ENCODE peak calls at places on chromosomes 11 and 22, in six cellular contexts. K is trophoblast cell, M is neuronal stem cell, E is H1, T is mesenchymal stem cell, Y is H9. H is an unnamed sample.

GRCh38 chr22:31104869-31105268 is 2.5 kb downstream of the SELENOM start:
- DNase-seq in Y (peak; percentile 90), K (peak; percentile 38), M (peak; percentile 63), E (peak; percentile 68), T (no peak), H (no peak)

GRCh38 chr22:50739894-50740293 is 1.9 kb downstream of the ACR start:
- DNase-seq in T (no peak), Y (no peak), K (no peak), M (no peak), E (no peak), H (no peak)

GRCh38 chr11:46463701-46464100 is 72.1 kb upstream of the CHRM4 start:
- DNase-seq in Y (no peak), T (no peak), K (no peak), E (no peak), M (peak; percentile 60), H (no peak)

GRCh38 chr11:6297831-6298230 is 22.5 kb downstream of the CAVIN3 start:
- DNase-seq in T (no peak), E (no peak), K (no peak), M (no peak), Y (no peak), H (no peak)

GRCh38 chr11:35308157-35308556 is 111.2 kb downstream of the SLC1A2 start:
- DNase-seq in T (no peak), Y (no peak), K (no peak), E (no peak), M (no peak), H (no peak)

GRCh38 chr11:12565406-12565805 is 108.8 kb upstream of the TEAD1 start:
- DNase-seq in E (no peak), K (peak; percentile 63), M (no peak), Y (no peak), T (no peak), H (no peak)

GRCh38 chr11:61893981-61894380 is 2.6 kb upstream of the FADS3 start:
- DNase-seq in T (peak; percentile 80), M (no peak), K (no peak), E (no peak), Y (no peak), H (peak; percentile 94)

GRCh38 chr11:66884443-66884842 is 27.6 kb downstream of the LRFN4 start:
- DNase-seq in Y (no peak), K (no peak), M (no peak), T (no peak), E (no peak), H (no peak)

GRCh38 chr11:12377106-12377823 is at the start of gene PARVA:
- DNase-seq in T (peak; percentile 90), K (peak; percentile 77), Y (peak; percentile 85), E (peak; percentile 50), M (peak; percentile 80), H (peak; percentile 81)

GRCh38 chr11:2919188-2919587 is 10.0 kb downstream of the PHLDA2 start:
- DNase-seq in K (no peak), M (no peak), T (no peak), Y (no peak), E (no peak), H (no peak)

GRCh38 chr22:23061471-23062280 is 8.6 kb upstream of the GNAZ start:
- DNase-seq in M (no peak), T (no peak), E (no peak), Y (no peak), K (no peak), H (no peak)

GRCh38 chr22:25064894-25065560 is 112.5 kb downstream of the KIAA1671 start:
- DNase-seq in E (no peak), M (no peak), Y (no peak), K (peak; percentile 61), T (no peak), H (no peak)

GRCh38 chr11:18253222-18253621 is 4.8 kb upstream of the SAA2 start:
- DNase-seq in E (no peak), M (no peak), K (no peak), T (no peak), Y (no peak), H (no peak)

GRCh38 chr11:69293819-69294505 is at the start of gene MYEOV:
- DNase-seq in K (peak; percentile 58), M (no peak), E (peak; percentile 36), T (peak; percentile 32), Y (peak; percentile 89), H (no peak)

GRCh38 chr11:122523841-122524531 is 131.5 kb upstream of the UBASH3B start:
- DNase-seq in K (no peak), E (no peak), Y (peak; percentile 56), T (no peak), M (no peak), H (no peak)

GRCh38 chr11:86135319-86135714 is 66.4 kb upstream of the PICALM start:
- DNase-seq in E (no peak), M (no peak), T (no peak), K (no peak), Y (no peak), H (no peak)
- H3K9ac ChIP-seq in E (no peak overlapping the region), M (no peak overlapping the region), T (no peak overlapping the region), K (no peak overlapping the region), Y (no peak overlapping the region), H (no peak overlapping the region)

GRCh38 chr22:28051091-28051786 is 132.2 kb upstream of the PITPNB start:
- DNase-seq in E (no peak), K (no peak), Y (no peak), T (no peak), M (no peak), H (no peak)

GRCh38 chr22:28054622-28054871 is 135.5 kb upstream of the PITPNB start:
- DNase-seq in K (no peak), E (no peak), M (no peak), Y (no peak), T (no peak), H (no peak)

GRCh38 chr22:28052818-28053217 is 133.8 kb upstream of the PITPNB start:
- DNase-seq in K (no peak), T (no peak), E (no peak), Y (no peak), M (peak; percentile 24), H (no peak)

GRCh38 chr22:28053871-28054621 is 135.0 kb upstream of the PITPNB start:
- DNase-seq in M (no peak), T (no peak), K (no peak), Y (no peak), E (no peak), H (peak; percentile 62)

DNA sequence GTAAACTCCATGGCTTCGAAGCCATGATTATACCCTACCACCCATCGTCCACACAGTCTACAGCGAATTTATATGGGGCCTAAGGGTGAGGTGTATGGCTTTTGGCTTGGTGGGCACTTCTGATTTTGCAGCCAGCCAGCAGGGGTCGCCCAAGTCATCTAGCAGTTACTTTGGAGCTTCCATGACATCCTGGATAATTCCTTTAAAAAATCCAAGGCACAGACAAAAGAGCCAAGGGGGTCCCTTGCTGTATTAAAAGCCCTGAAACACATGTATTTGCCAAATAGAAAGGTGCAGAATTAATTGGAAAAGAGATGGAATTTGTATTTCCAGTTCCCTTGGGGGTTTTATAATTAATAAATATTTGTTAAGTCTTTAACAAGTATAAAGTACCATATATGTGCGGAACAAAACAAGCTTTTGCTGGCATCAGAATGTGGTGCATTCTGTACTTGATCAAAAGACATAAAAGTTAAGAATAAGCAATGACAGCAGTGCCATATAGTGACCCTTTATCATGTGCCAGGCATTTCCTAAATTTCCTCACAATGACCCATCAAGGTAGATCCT is 132.8 kb upstream of the PITPNB start:
- DNase-seq in T (peak; percentile 66), K (peak; percentile 54), Y (peak; percentile 75), M (peak; percentile 77), E (peak; percentile 44), H (peak; percentile 61)
- H4K91ac ChIP-seq in T (no peak overlapping the region), K (no peak overlapping the region), Y (no peak overlapping the region), M (no peak overlapping the region), E (no peak overlapping the region), H (no peak overlapping the region)

GRCh38 chr22:40535189-40535512 is 101.4 kb downstream of the MRTFA start:
- DNase-seq in K (no peak), T (no peak), M (no peak), E (no peak), Y (no peak), H (no peak)

GRCh38 chr22:40534379-40535188 is 101.9 kb downstream of the MRTFA start:
- DNase-seq in K (no peak), Y (peak; percentile 51), E (no peak), T (peak; percentile 82), M (no peak), H (peak; percentile 71)

GRCh38 chr22:40535642-40536041 is 100.9 kb downstream of the MRTFA start:
- DNase-seq in T (no peak), K (no peak), E (no peak), M (no peak), Y (no peak), H (no peak)

GRCh38 chr22:40531951-40532900 is 104.3 kb downstream of the MRTFA start:
- DNase-seq in T (no peak), E (no peak), K (no peak), M (no peak), Y (no peak), H (no peak)

GRCh38 chr22:40533712-40534378 is 102.7 kb downstream of the MRTFA start:
- DNase-seq in T (peak; percentile 89), E (no peak), M (no peak), Y (no peak), K (no peak), H (peak; percentile 74)
- H3K18ac ChIP-seq in T (no peak overlapping the region), E (no peak overlapping the region), M (no peak overlapping the region), Y (no peak overlapping the region), K (no peak overlapping the region), H (peak overlapping the region; percentile 80)

GRCh38 chr11:121463689-121464335 is 11.0 kb upstream of the SORL1-AS1 start:
- DNase-seq in K (no peak), Y (no peak), E (no peak), M (no peak), T (no peak), H (no peak)

GRCh38 chr11:121466063-121466794 is 13.5 kb upstream of the SORL1-AS1 start:
- DNase-seq in M (no peak), Y (peak; percentile 92), T (peak; percentile 92), K (peak; percentile 43), E (peak; percentile 78), H (peak; percentile 95)

GRCh38 chr11:121467965-121468364 is 15.2 kb upstream of the SORL1-AS1 start:
- DNase-seq in M (no peak), T (no peak), E (no peak), Y (no peak), K (no peak), H (no peak)

GRCh38 chr11:121464352-121464946 is 11.7 kb upstream of the SORL1-AS1 start:
- DNase-seq in K (peak; percentile 82), E (no peak), Y (peak; percentile 56), M (no peak), T (peak; percentile 85), H (peak; percentile 94)

DNA sequence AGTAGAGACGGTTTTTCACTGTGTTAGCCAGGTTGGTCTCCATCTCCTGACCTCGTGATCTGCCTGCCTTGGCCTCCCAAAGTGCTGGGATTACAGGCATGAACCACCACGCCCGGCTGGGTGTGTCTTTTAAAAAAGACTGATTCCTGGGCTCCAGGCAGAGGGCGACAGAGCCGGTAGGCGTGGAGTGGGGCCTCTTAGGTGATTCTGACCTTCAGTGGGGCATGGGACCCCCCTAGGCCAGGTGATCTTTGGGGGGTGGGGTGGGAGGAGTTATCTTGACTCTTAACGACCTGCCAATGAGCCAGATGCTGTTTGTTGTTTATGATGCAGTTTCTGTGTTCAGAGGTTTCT is 12.9 kb upstream of the SORL1-AS1 start:
- DNase-seq in M (no peak), K (no peak), E (no peak), T (no peak), Y (no peak), H (no peak)
- H3K9ac ChIP-seq in M (no peak overlapping the region), K (no peak overlapping the region), E (no peak overlapping the region), T (no peak overlapping the region), Y (no peak overlapping the region), H (no peak overlapping the region)